ENCODE peak calls at places on chromosomes 2 and 18, in six cellular contexts. N is stomach, P is breast epithelium, C is body of pancreas, A is heart left ventricle, I is H54. B is an unnamed sample.

GRCh38 chr2:160010361-160011145 is 51.9 kb downstream of the PLA2R1 start:
- DNase-seq in C (no peak), N (no peak), A (no peak), P (no peak), I (no peak), B (no peak)

GRCh38 chr2:128360711-128361110 is 42.0 kb upstream of the HS6ST1 start:
- DNase-seq in A (no peak), I (no peak), C (no peak), P (no peak), N (no peak), B (no peak)

GRCh38 chr18:67916142-67916541 is 399.6 kb upstream of the DSEL start:
- DNase-seq in I (no peak), A (no peak), P (no peak), N (no peak), C (no peak), B (no peak)

GRCh38 chr18:47050468-47050867 is 15.0 kb upstream of the ELOA2 start:
- DNase-seq in C (peak), N (no peak), P (no peak), A (no peak), I (no peak), B (peak)

GRCh38 chr2:63436488-63436887 is 151.8 kb downstream of the WDPCP start:
- DNase-seq in N (no peak), A (no peak), C (no peak), P (no peak), I (no peak), B (no peak)

GRCh38 chr2:143908843-143909242 is 611.1 kb downstream of the ZEB2 start:
- DNase-seq in P (no peak), N (no peak), C (no peak), A (no peak), I (no peak), B (no peak)

GRCh38 chr18:31170335-31170734 is 7.7 kb upstream of the DSC1 start:
- DNase-seq in P (no peak), A (no peak), C (no peak), N (no peak), I (no peak), B (no peak)

GRCh38 chr2:39805936-39806608 is 27.0 kb upstream of the THUMPD2 start:
- DNase-seq in P (no peak), C (no peak), N (no peak), A (no peak), I (no peak), B (no peak)

GRCh38 chr2:177909962-177910361 is 162.6 kb downstream of the PDE11A start:
- DNase-seq in N (no peak), C (no peak), A (no peak), P (no peak), I (no peak), B (no peak)

DNA sequence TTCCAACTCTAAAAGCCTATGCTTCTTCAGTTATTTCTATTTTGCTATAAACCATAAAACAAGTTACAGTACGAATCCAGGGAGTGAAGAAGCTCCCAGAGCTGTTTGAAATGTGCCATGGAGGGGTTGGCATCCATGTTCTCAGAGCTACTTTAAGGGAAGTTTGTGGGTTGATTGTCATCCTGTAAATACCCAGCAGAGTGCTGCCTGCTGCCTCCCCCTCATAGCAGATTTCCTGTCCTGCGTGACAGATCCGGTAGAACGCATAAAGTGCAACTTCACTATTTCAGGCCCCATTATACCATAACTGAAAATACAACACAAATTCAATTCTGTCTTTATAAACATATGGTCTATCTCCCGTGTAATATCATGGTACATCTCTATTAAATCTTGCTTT is 114.4 kb downstream of the CTNNA2 start:
- DNase-seq in N (no peak), C (no peak), P (no peak), I (no peak), A (no peak), B (no peak)
- TF ChIP-seq POLR2A in N (no peak), C (no peak), P (no peak), I (no peak), A (no peak), B (no peak)

DNA sequence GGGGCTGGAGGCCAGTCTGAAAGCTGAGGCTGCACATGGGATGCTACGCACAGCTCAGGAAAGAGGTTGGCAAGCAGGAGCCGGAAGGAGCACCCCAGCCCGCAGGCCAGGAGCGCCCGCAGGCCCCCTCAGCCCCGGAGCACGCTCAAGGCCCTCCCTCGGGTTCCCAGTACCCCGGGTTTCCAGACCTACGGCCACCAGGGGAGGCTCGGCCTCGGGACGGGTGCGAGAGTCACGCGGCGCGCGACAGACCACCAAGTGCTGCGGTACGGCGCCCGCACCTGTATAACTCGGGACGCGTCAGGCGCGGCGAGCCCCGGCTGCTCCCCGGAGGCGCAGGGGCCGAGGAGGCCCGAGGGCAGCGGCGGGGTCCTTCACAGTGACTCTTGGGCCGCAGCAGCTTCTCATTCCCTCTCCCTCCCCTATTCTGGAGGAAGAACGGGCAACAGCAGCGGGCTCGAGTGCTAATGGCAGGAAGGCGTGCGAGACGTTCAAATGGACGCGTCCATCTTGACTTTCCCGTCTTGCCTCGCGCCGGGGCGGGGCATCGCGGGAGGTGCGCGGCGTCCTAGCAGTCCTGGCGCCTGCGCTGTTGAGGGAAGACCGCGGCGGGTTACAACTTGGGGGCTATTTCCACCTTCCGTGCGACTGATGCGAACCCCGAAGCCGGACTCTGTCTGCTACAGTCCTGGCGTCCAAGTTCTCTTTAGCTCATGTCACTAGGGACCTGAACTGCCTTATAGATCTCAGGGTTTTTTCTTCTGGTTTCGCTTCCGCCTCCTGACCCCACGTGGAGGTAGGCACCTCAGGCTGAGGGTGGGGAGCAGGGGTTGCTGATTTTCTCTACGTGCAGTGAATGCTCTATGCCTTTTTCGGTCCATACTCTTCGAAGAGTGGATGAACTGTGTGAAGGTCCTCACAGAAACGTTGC is at the start of gene ANAPC1:
- DNase-seq in I (peak), P (peak), A (peak), N (peak), C (peak), B (peak)
- TF ChIP-seq POLR2A in I (peak), P (no peak), A (no peak), N (no peak), C (peak), B (no peak)

GRCh38 chr2:26782876-26783704 is 2.8 kb upstream of the CENPA start:
- DNase-seq in I (no peak), P (no peak), N (no peak), A (no peak), C (no peak), B (no peak)

GRCh38 chr2:26784570-26785234 is 1.2 kb upstream of the CENPA start:
- DNase-seq in P (no peak), A (no peak), C (no peak), I (no peak), N (no peak), B (no peak)

GRCh38 chr2:26780203-26780760 is 5.6 kb upstream of the CENPA start:
- DNase-seq in C (no peak), N (no peak), I (no peak), P (no peak), A (no peak), B (no peak)

GRCh38 chr2:26786207-26787023 is 559 bp downstream of the CENPA start:
- DNase-seq in P (no peak), I (no peak), A (no peak), N (no peak), C (no peak), B (no peak)

GRCh38 chr2:26785431-26786206 is at the start of gene CENPA:
- DNase-seq in C (peak), A (peak), N (peak), P (peak), I (peak), B (peak)
- TF ChIP-seq POLR2A in C (peak), A (no peak), N (no peak), P (no peak), I (peak), B (no peak)

DNA sequence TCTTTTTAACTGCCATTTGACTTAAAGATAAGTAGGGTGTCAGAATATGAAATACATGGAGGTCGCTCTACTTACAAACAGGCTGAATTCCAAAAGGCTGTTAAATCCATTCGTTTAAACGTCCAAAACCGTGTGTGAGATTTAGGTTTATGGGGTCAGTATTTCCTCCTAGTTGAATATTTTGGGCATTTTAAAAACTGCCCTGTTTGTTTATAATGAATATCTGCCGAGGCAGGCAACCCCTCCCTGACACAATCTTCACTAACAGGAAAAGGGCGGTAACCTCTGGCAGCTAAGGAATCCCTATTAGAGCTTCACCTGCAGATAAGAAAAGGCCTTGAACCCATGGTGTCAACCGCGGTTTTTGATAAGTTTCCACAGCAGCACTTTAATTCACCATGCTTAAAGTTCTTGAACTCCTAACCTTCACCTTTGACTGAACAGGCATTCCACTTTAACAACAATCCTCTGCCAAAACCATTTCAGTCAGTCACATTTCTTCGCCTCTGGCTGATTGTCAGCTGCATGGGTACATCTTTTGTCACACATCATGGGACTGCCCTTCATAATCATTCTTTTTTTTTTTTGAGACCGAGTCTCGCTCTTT is 17.8 kb downstream of the TRAK2 start:
- DNase-seq in A (peak), C (no peak), P (no peak), N (no peak), I (no peak), B (no peak)
- TF ChIP-seq POLR2A in A (no peak), C (no peak), P (no peak), N (no peak), I (no peak), B (no peak)

DNA sequence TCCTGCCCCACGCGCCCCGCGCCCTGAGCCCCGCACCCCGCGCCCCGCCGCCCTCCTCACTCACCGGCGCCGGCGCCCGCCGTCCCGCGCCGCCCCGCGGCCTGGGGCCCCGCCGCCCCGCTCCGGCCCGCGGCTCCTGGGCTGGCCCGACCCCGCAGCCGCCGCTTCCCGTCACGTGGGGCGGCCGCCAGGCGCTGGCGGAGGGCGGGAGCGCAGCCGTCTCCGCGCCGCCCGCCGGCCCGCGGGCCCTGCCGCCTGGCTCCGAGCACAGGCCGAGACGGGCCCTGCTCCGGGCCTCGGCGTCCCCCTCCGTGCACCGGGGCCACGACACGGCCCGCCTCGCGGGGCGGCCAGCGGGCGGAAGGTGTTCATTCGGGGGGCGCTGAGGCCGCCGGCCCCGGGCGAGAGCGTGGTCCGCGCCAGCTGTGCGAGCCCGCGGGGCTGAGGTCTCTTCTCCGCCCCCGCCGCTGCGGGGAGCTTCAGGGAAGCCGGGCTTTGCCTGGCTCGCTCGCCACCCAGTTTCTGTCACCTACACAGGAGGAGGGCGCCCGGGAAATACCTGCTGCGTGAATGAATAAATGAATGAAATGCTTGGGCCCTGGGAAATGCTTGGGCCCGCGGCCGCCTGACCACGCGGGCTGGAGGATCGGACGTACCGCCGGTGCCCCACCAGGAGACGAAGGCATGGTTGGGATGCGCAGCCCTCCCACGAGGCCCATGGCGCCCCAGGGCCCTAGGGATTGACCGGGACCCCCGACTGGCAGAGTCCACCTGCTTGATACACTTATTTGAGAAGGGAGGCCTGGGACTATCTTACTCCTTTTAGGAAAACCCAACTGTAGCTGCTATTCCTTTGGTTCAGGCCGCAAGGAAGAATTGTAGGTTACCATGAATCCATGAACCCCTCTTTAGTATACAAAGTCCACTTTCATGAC is at the start of gene TGFBRAP1:
- DNase-seq in N (peak), I (peak), P (no peak), C (peak), A (peak), B (peak)
- TF ChIP-seq POLR2A in N (no peak), I (peak), P (no peak), C (peak), A (no peak), B (no peak)

GRCh38 chr2:10126627-10127026 is 4.1 kb downstream of the RRM2 start:
- DNase-seq in C (no peak), I (no peak), P (no peak), A (no peak), N (no peak), B (no peak)
- TF ChIP-seq POLR2A in C (no peak), I (no peak), P (no peak), A (no peak), N (no peak), B (no peak)

DNA sequence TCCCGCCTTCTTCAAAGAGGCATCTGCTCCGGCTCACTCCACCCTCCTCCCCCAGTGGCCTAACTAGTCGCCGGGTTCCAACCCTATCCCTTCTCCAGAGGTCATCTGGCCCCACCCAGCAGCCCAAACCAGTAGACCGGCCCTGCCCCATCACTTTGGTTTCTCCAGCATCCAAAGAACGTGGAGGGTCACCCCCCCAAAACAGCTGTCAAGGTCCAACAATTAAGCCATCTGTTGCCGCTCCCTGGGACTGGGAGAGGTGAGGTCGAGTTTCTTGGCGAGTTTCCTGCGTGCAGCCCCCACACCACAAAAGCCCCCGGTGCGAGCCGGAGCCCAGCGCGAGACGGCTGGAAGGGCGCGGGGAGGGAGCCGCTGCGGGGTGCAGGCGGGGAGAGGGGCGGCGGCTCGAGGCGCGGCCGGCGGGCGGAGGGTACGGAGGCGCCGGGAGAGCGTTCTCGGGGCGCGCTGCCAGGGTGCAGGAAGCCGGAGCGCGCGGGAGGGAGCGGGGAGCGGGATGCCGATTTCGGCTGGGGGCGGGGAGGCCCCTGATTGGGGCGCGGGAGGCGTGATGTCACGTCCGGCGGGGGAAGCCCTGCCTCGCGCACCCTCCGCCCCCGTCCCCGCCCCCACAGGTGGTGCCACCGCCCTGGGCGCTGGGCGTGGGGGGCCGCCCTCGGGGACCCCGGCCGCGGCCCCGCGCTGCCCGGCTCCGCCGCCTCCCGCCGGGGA is 571 bp upstream of the GPC1 start:
- DNase-seq in N (peak), A (peak), P (peak), I (peak), C (peak), B (peak)
- TF ChIP-seq POLR2A in N (no peak), A (no peak), P (no peak), I (peak), C (peak), B (no peak)

GRCh38 chr2:55048514-55048924 is 1.7 kb downstream of the RTN4 start:
- DNase-seq in C (peak), P (no peak), N (no peak), A (peak), I (no peak), B (peak)

GRCh38 chr2:55049794-55050132 is 488 bp downstream of the RTN4 start:
- DNase-seq in I (no peak), A (no peak), P (no peak), N (no peak), C (no peak), B (no peak)

GRCh38 chr2:55051026-55051866 is 995 bp upstream of the RTN4 start:
- DNase-seq in A (peak), I (peak), N (peak), P (peak), C (peak), B (peak)

GRCh38 chr2:55048925-55049793 is 1.1 kb downstream of the RTN4 start:
- DNase-seq in C (peak), A (peak), P (peak), I (no peak), N (peak), B (peak)

DNA sequence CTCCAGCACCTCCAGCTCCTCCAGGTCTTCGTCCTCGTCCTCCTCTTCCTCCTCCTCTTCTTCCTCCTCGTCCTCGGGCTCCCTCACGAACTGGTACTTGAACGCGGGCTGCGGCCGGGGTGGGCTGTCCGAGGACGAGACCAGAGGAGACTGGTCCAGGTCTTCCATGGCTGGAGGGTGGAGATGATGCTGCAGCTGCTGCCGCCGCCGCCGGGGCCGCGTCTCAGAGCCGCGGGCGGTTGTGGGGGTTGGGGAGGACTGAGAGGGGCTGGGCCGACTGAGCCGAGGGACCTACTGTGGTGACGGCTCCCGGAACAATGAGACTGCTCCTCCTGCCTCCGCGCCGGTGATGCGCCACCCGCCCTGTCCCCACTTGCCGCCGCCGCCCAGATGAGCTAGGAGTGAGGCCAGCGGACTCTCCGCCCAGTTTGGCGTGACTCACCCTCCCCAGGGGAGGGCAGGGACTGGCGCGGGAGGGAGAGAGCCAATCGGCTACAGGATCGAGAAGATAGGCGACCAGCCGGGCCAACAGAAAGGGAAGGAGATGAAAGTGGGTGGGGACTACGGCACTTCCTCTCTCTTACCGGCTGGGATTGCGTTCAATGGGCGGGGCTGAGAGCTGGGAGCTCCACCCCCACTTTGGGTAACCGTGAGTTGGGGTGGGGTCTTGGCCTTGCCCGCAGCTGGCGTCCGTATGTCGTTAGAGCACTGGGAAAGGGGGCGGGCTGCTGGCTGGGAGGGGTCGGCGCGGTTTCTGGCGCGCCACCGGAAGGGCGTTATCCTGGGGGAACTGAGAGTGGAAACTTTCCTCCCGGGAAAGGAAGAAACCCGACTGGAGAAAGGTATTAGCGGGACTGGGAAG is at the start of gene RTN4:
- DNase-seq in C (peak), N (peak), I (peak), P (peak), A (peak), B (peak)
- TF ChIP-seq POLR2A in C (peak), N (peak), I (peak), P (peak), A (peak), B (peak)